ENCODE peak calls at places on chromosomes 1 and 21, in five cellular contexts. P is activated gamma-delta T cell treated with Interleukin-2 at 50 U/mL for 16 hours; X is stimulated activated naive CD8-positive, alpha-beta T cell treated with anti-CD3 and anti-CD28 coated beads, Interleukin-15, Interleukin-2, amounts not matched to agents 100 U/mL and 50 U/mL, for 24 hours; W is head of caudate nucleus; Y is RCC 7860. R is an unnamed sample.

GRCh38 chr1:180218806-180219765 is 11.0 kb upstream of the LHX4 start:
- DNase-seq in P (no peak), X (no peak), W (no peak), Y (no peak), R (no peak)

GRCh38 chr1:202812176-202813026 is 1.6 kb downstream of the PCAT6 start:
- DNase-seq in P (no peak), X (no peak), W (no peak), Y (no peak), R (no peak)

GRCh38 chr1:221039616-221040015 is 160.4 kb downstream of the HLX start:
- DNase-seq in P (no peak), X (no peak), W (no peak), Y (peak), R (no peak)

GRCh38 chr1:228691926-228692325 is 43.4 kb upstream of the RHOU start:
- DNase-seq in P (peak), X (no peak), W (no peak), Y (peak), R (no peak)

GRCh38 chr1:206464456-206464964 is 5.8 kb upstream of the IKBKE start:
- DNase-seq in P (no peak), X (no peak), W (no peak), Y (peak), R (peak)

GRCh38 chr1:19453843-19454242 is 31.5 kb downstream of the CAPZB start:
- DNase-seq in P (no peak), X (no peak), W (peak), Y (no peak), R (no peak)

GRCh38 chr1:27049607-27050006 is 37.0 kb upstream of the TENT5B start:
- DNase-seq in P (no peak), X (no peak), W (no peak), Y (no peak), R (no peak)

GRCh38 chr1:221691320-221691719 is 50.6 kb downstream of the DUSP10 start:
- DNase-seq in P (no peak), X (no peak), W (no peak), Y (no peak), R (no peak)

GRCh38 chr1:23624440-23624839 is 65.1 kb upstream of the ID3 start:
- DNase-seq in P (peak), X (peak), W (no peak), Y (peak), R (no peak)

GRCh38 chr1:29900727-29901126 is 664.4 kb downstream of the PTPRU start:
- DNase-seq in P (no peak), X (no peak), W (no peak), Y (no peak), R (no peak)

GRCh38 chr1:15538750-15539149 is 12.1 kb downstream of the DNAJC16 start:
- DNase-seq in P (no peak), X (no peak), W (no peak), Y (no peak), R (no peak)

GRCh38 chr1:46457178-46457577 is 32.5 kb upstream of the DMBX1 start:
- DNase-seq in P (no peak), X (no peak), W (no peak), Y (no peak), R (no peak)

GRCh38 chr1:5967351-5968160 is 24.7 kb downstream of the NPHP4 start:
- DNase-seq in P (no peak), X (no peak), W (peak), Y (no peak), R (no peak)

GRCh38 chr1:17135530-17135929 is 16.3 kb upstream of the PADI2 start:
- DNase-seq in P (no peak), X (no peak), W (no peak), Y (no peak), R (no peak)

GRCh38 chr1:201009967-201010645 is 13.4 kb downstream of the KIF21B start:
- DNase-seq in P (no peak), X (no peak), W (peak), Y (no peak), R (peak)

GRCh38 chr21:37758997-37759396 is 157.3 kb downstream of the KCNJ6 start:
- DNase-seq in P (no peak), X (peak), W (no peak), Y (peak), R (no peak)

GRCh38 chr21:33236799-33237198 is 7.1 kb downstream of the IFNAR2 start:
- DNase-seq in P (no peak), X (no peak), W (no peak), Y (no peak), R (no peak)

GRCh38 chr21:34511154-34511553 is 856 bp downstream of the KCNE1 start:
- DNase-seq in P (no peak), X (no peak), W (no peak), Y (no peak), R (no peak)

GRCh38 chr1:245770191-245770590 is 615.4 kb downstream of the KIF26B start:
- DNase-seq in P (no peak), X (no peak), W (no peak), Y (no peak), R (no peak)

GRCh38 chr1:31771891-31772668 is 7.9 kb upstream of the ADGRB2 start:
- DNase-seq in P (peak), X (peak), W (no peak), Y (no peak), R (no peak)

GRCh38 chr1:30043731-30044408 is 679.5 kb downstream of the MATN1 start:
- DNase-seq in P (no peak), X (no peak), W (no peak), Y (no peak), R (no peak)

GRCh38 chr1:116514708-116515525 is 55.9 kb downstream of the CD58 start:
- DNase-seq in P (peak), X (peak), W (no peak), Y (peak), R (no peak)

GRCh38 chr1:15444476-15445389 is 6.5 kb downstream of the CTRC start:
- DNase-seq in P (no peak), X (no peak), W (no peak), Y (no peak), R (no peak)

GRCh38 chr1:67889940-67890567 is 56.8 kb upstream of the GNG12 start:
- DNase-seq in P (no peak), X (peak), W (no peak), Y (peak), R (no peak)

GRCh38 chr1:244599937-244600350 is 53.0 kb upstream of the DESI2 start:
- DNase-seq in P (no peak), X (peak), W (no peak), Y (peak), R (no peak)

GRCh38 chr1:236284291-236284711 is 2.5 kb upstream of the ERO1B start:
- DNase-seq in P (no peak), X (peak), W (no peak), Y (no peak), R (no peak)

GRCh38 chr1:51622455-51622913 is 5.6 kb downstream of the OSBPL9 start:
- DNase-seq in P (no peak), X (peak), W (no peak), Y (peak), R (no peak)

GRCh38 chr1:2183937-2184334 is 10.6 kb downstream of the FAAP20 start:
- DNase-seq in P (no peak), X (no peak), W (no peak), Y (no peak), R (no peak)

R was measured in nucleus accumbens.